ENCODE peak calls at places on chromosome 9, in ten cellular contexts. N is adipocyte, Z is mammary epithelial cell, G is A673, P is lower leg skin, A is cardiac muscle cell, F is tibial nerve, R is AG04450, S is hepatocyte, W is dorsolateral prefrontal cortex. O is an unnamed sample.

GRCh38 chr9:114279693-114280092 is 43.2 kb upstream of the ORM1 start:
- DNase-seq in R (no peak), W (no peak), N (no peak), G (no peak), S (no peak), F (no peak), P (no peak), A (no peak), Z (no peak), O (no peak)

GRCh38 chr9:71911908-71912325 is 478 bp downstream of the C9orf85 start:
- DNase-seq in S (no peak), A (no peak), N (peak; percentile 77), F (no peak), W (no peak), Z (no peak), P (no peak), R (no peak), G (peak; percentile 54), O (peak; percentile 68)

GRCh38 chr9:14661421-14662059 is 31.7 kb downstream of the ZDHHC21 start:
- DNase-seq in N (peak; percentile 66), F (no peak), Z (peak; percentile 12), A (peak; percentile 59), R (peak; percentile 4), G (peak; percentile 64), W (no peak), P (no peak), S (peak; percentile 56), O (peak; percentile 24)

GRCh38 chr9:14880951-14881465 is 29.2 kb downstream of the FREM1 start:
- DNase-seq in F (no peak), W (peak; percentile 15), N (no peak), S (no peak), Z (no peak), R (no peak), P (no peak), A (no peak), G (peak; percentile 53), O (no peak)

GRCh38 chr9:113522419-113522818 is 58.9 kb downstream of the RGS3 start:
- DNase-seq in W (no peak), R (no peak), P (no peak), Z (no peak), F (no peak), A (no peak), S (no peak), G (no peak), N (no peak), O (no peak)

GRCh38 chr9:72362680-72363139 is 2.3 kb downstream of the ZFAND5 start:
- DNase-seq in Z (peak; percentile 53), G (peak; percentile 72), S (peak; percentile 83), F (peak; percentile 45), P (peak; percentile 91), W (peak; percentile 96), N (peak; percentile 91), R (no peak), A (peak; percentile 89), O (peak; percentile 77)

GRCh38 chr9:109843651-109844050 is 63.7 kb downstream of the PALM2AKAP2 start:
- DNase-seq in F (no peak), W (peak; percentile 26), N (no peak), G (no peak), A (peak; percentile 41), Z (no peak), P (peak; percentile 24), R (no peak), S (no peak), O (no peak)

GRCh38 chr9:80649496-80649895 is 1039.9 kb downstream of the TLE1 start:
- DNase-seq in F (no peak), P (no peak), R (no peak), A (no peak), G (no peak), N (peak; percentile 4), W (no peak), S (no peak), Z (no peak), O (no peak)

GRCh38 chr9:38482918-38483592 is 58.8 kb upstream of the IGFBPL1 start:
- DNase-seq in S (peak; percentile 25), A (peak; percentile 81), Z (peak; percentile 61), N (peak; percentile 12), P (no peak), R (no peak), G (no peak), W (no peak), F (no peak), O (no peak)

DNA sequence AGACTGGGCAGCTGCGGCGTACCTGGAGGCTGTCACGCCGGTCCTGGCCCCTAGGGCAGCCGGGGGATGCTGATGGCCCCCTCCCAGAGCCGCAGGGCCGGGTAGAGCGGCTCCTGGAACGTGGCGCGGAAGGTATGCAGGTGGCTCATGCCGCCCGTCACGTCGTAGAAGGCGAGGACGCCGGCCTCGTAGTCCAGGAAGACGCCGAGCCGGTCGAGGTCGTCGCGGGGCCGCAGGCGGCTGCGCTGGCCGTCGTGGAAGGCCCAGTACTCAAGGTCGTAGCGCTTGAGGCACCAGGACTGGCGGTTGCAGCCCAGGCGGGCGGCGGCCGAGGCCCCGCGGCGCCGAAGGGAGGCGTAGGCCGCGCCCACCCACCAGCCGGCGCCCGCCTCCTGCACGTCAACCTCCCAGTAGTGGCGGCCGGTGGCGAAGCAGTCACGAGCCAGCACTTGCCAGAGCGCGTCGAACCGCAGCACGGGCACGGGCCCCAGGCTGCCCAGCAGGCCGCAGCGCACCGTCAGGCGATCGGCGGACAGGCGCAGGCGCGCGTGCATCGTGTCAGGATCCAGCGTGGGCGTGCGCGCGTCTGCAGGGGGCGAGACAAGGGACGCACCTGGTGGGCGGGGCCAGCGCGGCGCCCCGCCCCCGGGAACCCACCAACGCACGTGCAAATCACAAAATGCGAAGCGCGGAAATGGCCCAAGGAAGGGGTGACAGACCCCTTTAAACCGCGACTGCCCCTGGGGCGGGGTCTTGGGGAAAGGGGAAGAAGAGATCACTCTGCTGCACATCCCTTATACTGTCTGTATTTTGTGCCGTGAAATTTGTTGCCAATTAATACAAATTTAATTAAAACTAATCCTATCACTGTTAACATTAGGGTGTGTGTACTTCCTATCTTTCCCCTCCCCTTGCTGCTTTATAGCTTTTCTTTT is 31.2 kb downstream of the NANS start:
- DNase-seq in Z (peak; percentile 12), R (no peak), W (no peak), S (peak; percentile 77), N (peak; percentile 51), A (peak; percentile 55), F (no peak), P (no peak), G (peak; percentile 63), O (peak; percentile 50)
- H3K4me3 ChIP-seq in Z (no peak overlapping the region), R (peak overlapping the region; percentile 38), W (no peak overlapping the region), S (no peak overlapping the region), N (peak overlapping the region; percentile 65), A (no peak overlapping the region), F (peak overlapping the region; percentile 25), P (no peak overlapping the region), G (peak overlapping the region; percentile 39), O (peak overlapping the region; percentile 27)

GRCh38 chr9:129415031-129415953 is 205.6 kb downstream of the C9orf50 start:
- DNase-seq in A (no peak), Z (no peak), F (no peak), N (no peak), P (peak; percentile 38), R (no peak), S (peak; percentile 66), W (no peak), G (no peak), O (peak; percentile 27)

GRCh38 chr9:129415954-129416651 is 204.8 kb downstream of the C9orf50 start:
- DNase-seq in A (no peak), F (no peak), N (no peak), Z (no peak), P (no peak), S (peak; percentile 58), R (no peak), G (no peak), W (no peak), O (peak; percentile 29)

GRCh38 chr9:129412814-129413536 is 207.9 kb downstream of the C9orf50 start:
- DNase-seq in Z (peak; percentile 41), R (no peak), N (peak; percentile 89), F (no peak), S (peak; percentile 89), G (peak; percentile 69), W (peak; percentile 80), P (peak; percentile 43), A (peak; percentile 79), O (peak; percentile 84)

GRCh38 chr9:129413537-129414376 is 207.1 kb downstream of the C9orf50 start:
- DNase-seq in W (peak; percentile 97), F (peak; percentile 100), S (peak; percentile 100), P (peak; percentile 97), A (peak; percentile 98), Z (peak; percentile 89), N (peak; percentile 99), R (peak; percentile 87), G (peak; percentile 97), O (peak; percentile 96)

GRCh38 chr9:129414377-129415021 is 206.4 kb downstream of the C9orf50 start:
- DNase-seq in P (peak; percentile 58), R (no peak), G (peak; percentile 41), W (no peak), Z (peak; percentile 7), S (peak; percentile 84), N (peak; percentile 74), F (no peak), A (peak; percentile 36), O (peak; percentile 79)
- H3K4me3 ChIP-seq in P (no peak overlapping the region), R (peak overlapping the region; percentile 53), G (peak overlapping the region; percentile 47), W (peak overlapping the region; percentile 72), Z (peak overlapping the region; percentile 59), S (peak overlapping the region; percentile 19), N (peak overlapping the region; percentile 77), F (peak overlapping the region; percentile 50), A (peak overlapping the region; percentile 19), O (peak overlapping the region; percentile 56)

GRCh38 chr9:1875251-1875851 is 139.8 kb upstream of the SMARCA2 start:
- DNase-seq in S (no peak), R (no peak), F (no peak), A (no peak), P (no peak), G (no peak), Z (no peak), N (no peak), W (no peak), O (no peak)
- H3K4me3 ChIP-seq in S (no peak overlapping the region), R (no peak overlapping the region), F (no peak overlapping the region), A (no peak overlapping the region), P (no peak overlapping the region), G (no peak overlapping the region), Z (no peak overlapping the region), N (no peak overlapping the region), W (no peak overlapping the region), O (no peak overlapping the region)

GRCh38 chr9:117485176-117485575 is 70.3 kb upstream of the ASTN2 start:
- DNase-seq in W (no peak), R (no peak), N (no peak), S (no peak), P (no peak), A (no peak), F (no peak), Z (peak; percentile 36), G (peak; percentile 21), O (peak; percentile 1)

GRCh38 chr9:117488659-117489058 is 73.8 kb upstream of the ASTN2 start:
- DNase-seq in A (no peak), S (no peak), R (no peak), Z (no peak), W (no peak), N (no peak), G (no peak), F (no peak), P (no peak), O (no peak)

GRCh38 chr9:117492476-117492875 is 77.6 kb upstream of the ASTN2 start:
- DNase-seq in G (no peak), F (no peak), R (no peak), N (no peak), Z (no peak), P (no peak), A (no peak), W (peak; percentile 61), S (no peak), O (no peak)

GRCh38 chr9:117491491-117491890 is 76.6 kb upstream of the ASTN2 start:
- DNase-seq in P (no peak), F (no peak), W (no peak), A (no peak), S (peak; percentile 71), Z (no peak), R (no peak), G (no peak), N (no peak), O (no peak)

GRCh38 chr9:117487555-117488175 is 72.8 kb upstream of the ASTN2 start:
- DNase-seq in S (peak; percentile 89), N (peak; percentile 9), Z (peak; percentile 65), W (peak; percentile 70), F (peak; percentile 40), R (no peak), P (peak; percentile 41), G (peak; percentile 84), A (peak; percentile 84), O (peak; percentile 51)
- H3K4me3 ChIP-seq in S (no peak overlapping the region), N (no peak overlapping the region), Z (no peak overlapping the region), W (peak overlapping the region; percentile 32), F (no peak overlapping the region), R (no peak overlapping the region), P (no peak overlapping the region), G (no peak overlapping the region), A (no peak overlapping the region), O (no peak overlapping the region)